ENCODE peak calls at places on chromosome 20, in six cellular contexts. One of them, this sample, is unnamed.
A peak's percentile ranks its signal among the peaks of the same experiment; 100 is the strongest.

GRCh38 chr20:53692465-53693067 is 98.9 kb upstream of the ZNF217 start:
- DNase-seq in AG08395: peak; percentile 96
- DNase-seq in H7: peak; percentile 19
- DNase-seq in neural crest cell: no peak
- DNase-seq in NCI-H82: no peak
- DNase-seq in transverse colon: peak; percentile 26
- DNase-seq in this sample: no peak

GRCh38 chr20:15742627-15743026 is 830.6 kb downstream of the KIF16B start:
- DNase-seq in H7: no peak
- DNase-seq in NCI-H82: no peak
- DNase-seq in neural crest cell: no peak
- DNase-seq in AG08395: no peak
- DNase-seq in transverse colon: no peak
- DNase-seq in this sample: no peak

GRCh38 chr20:46786566-46786965 is 77.1 kb downstream of the SLC2A10 start:
- DNase-seq in neural crest cell: no peak
- DNase-seq in AG08395: no peak
- DNase-seq in H7: no peak
- DNase-seq in transverse colon: no peak
- DNase-seq in NCI-H82: no peak
- DNase-seq in this sample: no peak

GRCh38 chr20:31806564-31807355 is 12.4 kb upstream of the MYLK2 start:
- DNase-seq in transverse colon: no peak
- DNase-seq in NCI-H82: no peak
- DNase-seq in neural crest cell: no peak
- DNase-seq in AG08395: no peak
- DNase-seq in H7: no peak
- DNase-seq in this sample: no peak

GRCh38 chr20:59643616-59644061 is 39.3 kb downstream of the PHACTR3 start:
- DNase-seq in H7: no peak
- DNase-seq in NCI-H82: no peak
- DNase-seq in neural crest cell: no peak
- DNase-seq in AG08395: no peak
- DNase-seq in transverse colon: no peak
- DNase-seq in this sample: no peak

GRCh38 chr20:17843246-17844132 is 125.1 kb downstream of the SNX5 start:
- DNase-seq in AG08395: peak; percentile 92
- DNase-seq in neural crest cell: no peak
- DNase-seq in transverse colon: no peak
- DNase-seq in NCI-H82: no peak
- DNase-seq in H7: no peak
- DNase-seq in this sample: no peak

GRCh38 chr20:37223053-37223452 is 38.6 kb downstream of the GHRH start:
- DNase-seq in NCI-H82: peak; percentile 15
- DNase-seq in H7: no peak
- DNase-seq in neural crest cell: no peak
- DNase-seq in transverse colon: no peak
- DNase-seq in AG08395: peak; percentile 94
- DNase-seq in this sample: no peak

GRCh38 chr20:50844430-50845100 is 49.7 kb downstream of the BCAS4 start:
- DNase-seq in NCI-H82: no peak
- DNase-seq in AG08395: peak; percentile 20
- DNase-seq in neural crest cell: no peak
- DNase-seq in transverse colon: no peak
- DNase-seq in H7: no peak
- DNase-seq in this sample: no peak

GRCh38 chr20:13022401-13023170 is 13.8 kb downstream of the SPTLC3 start:
- DNase-seq in transverse colon: no peak
- DNase-seq in H7: no peak
- DNase-seq in NCI-H82: no peak
- DNase-seq in AG08395: peak; percentile 70
- DNase-seq in neural crest cell: no peak
- DNase-seq in this sample: no peak

GRCh38 chr20:36549942-36550796 is 8.8 kb downstream of the MYL9 start:
- DNase-seq in neural crest cell: no peak
- DNase-seq in AG08395: no peak
- DNase-seq in NCI-H82: peak; percentile 18
- DNase-seq in transverse colon: no peak
- DNase-seq in H7: peak; percentile 48
- DNase-seq in this sample: no peak

GRCh38 chr20:7272512-7272911 is 505.0 kb downstream of the BMP2 start:
- DNase-seq in NCI-H82: peak; percentile 78
- DNase-seq in H7: no peak
- DNase-seq in neural crest cell: no peak
- DNase-seq in transverse colon: no peak
- DNase-seq in AG08395: no peak
- DNase-seq in this sample: no peak

GRCh38 chr20:53940883-53941546 is 129.4 kb downstream of the BCAS1 start:
- DNase-seq in transverse colon: no peak
- DNase-seq in AG08395: peak; percentile 82
- DNase-seq in neural crest cell: peak; percentile 45
- DNase-seq in H7: no peak
- DNase-seq in NCI-H82: peak; percentile 16
- DNase-seq in this sample: no peak

GRCh38 chr20:64196831-64197418 is 32.7 kb downstream of the MYT1 start:
- DNase-seq in H7: no peak
- DNase-seq in NCI-H82: no peak
- DNase-seq in neural crest cell: no peak
- DNase-seq in AG08395: no peak
- DNase-seq in transverse colon: no peak
- DNase-seq in this sample: no peak

GRCh38 chr20:199996-200395 is 10.5 kb upstream of the DEFB128 start:
- DNase-seq in transverse colon: no peak
- DNase-seq in NCI-H82: no peak
- DNase-seq in neural crest cell: no peak
- DNase-seq in H7: no peak
- DNase-seq in AG08395: no peak
- DNase-seq in this sample: no peak

GRCh38 chr20:288956-289692 is 1.4 kb downstream of the C20orf96 start:
- DNase-seq in NCI-H82: no peak
- DNase-seq in H7: no peak
- DNase-seq in neural crest cell: no peak
- DNase-seq in transverse colon: peak; percentile 47
- DNase-seq in AG08395: no peak
- DNase-seq in this sample: no peak

GRCh38 chr20:17664025-17664638 is 17.9 kb downstream of the RRBP1 start:
- DNase-seq in AG08395: no peak
- DNase-seq in transverse colon: peak; percentile 7
- DNase-seq in NCI-H82: no peak
- DNase-seq in H7: no peak
- DNase-seq in neural crest cell: no peak
- DNase-seq in this sample: no peak

GRCh38 chr20:18679020-18679419 is 91.2 kb downstream of the DTD1 start:
- DNase-seq in NCI-H82: no peak
- DNase-seq in H7: no peak
- DNase-seq in AG08395: no peak
- DNase-seq in neural crest cell: peak; percentile 5
- DNase-seq in transverse colon: no peak
- DNase-seq in this sample: no peak

GRCh38 chr20:32164984-32165735 is 42.4 kb downstream of the PLAGL2 start:
- DNase-seq in H7: no peak
- DNase-seq in NCI-H82: no peak
- DNase-seq in neural crest cell: no peak
- DNase-seq in transverse colon: no peak
- DNase-seq in AG08395: no peak
- DNase-seq in this sample: no peak

GRCh38 chr20:16691381-16691780 is 38.4 kb upstream of the SNRPB2 start:
- DNase-seq in NCI-H82: no peak
- DNase-seq in transverse colon: no peak
- DNase-seq in neural crest cell: no peak
- DNase-seq in H7: no peak
- DNase-seq in AG08395: no peak
- DNase-seq in this sample: no peak

GRCh38 chr20:53718622-53719021 is 125.0 kb upstream of the ZNF217 start:
- DNase-seq in AG08395: no peak
- DNase-seq in transverse colon: no peak
- DNase-seq in H7: no peak
- DNase-seq in neural crest cell: no peak
- DNase-seq in NCI-H82: no peak
- DNase-seq in this sample: no peak

GRCh38 chr20:42179768-42180167 is 561.6 kb upstream of the CHD6 start:
- DNase-seq in NCI-H82: peak; percentile 42
- DNase-seq in H7: no peak
- DNase-seq in AG08395: no peak
- DNase-seq in neural crest cell: peak; percentile 40
- DNase-seq in transverse colon: no peak
- DNase-seq in this sample: peak; percentile 47

GRCh38 chr20:50540620-50541605 is 30.7 kb downstream of the PTPN1 start:
- DNase-seq in H7: no peak
- DNase-seq in AG08395: peak; percentile 40
- DNase-seq in neural crest cell: no peak
- DNase-seq in NCI-H82: no peak
- DNase-seq in transverse colon: no peak
- DNase-seq in this sample: no peak

GRCh38 chr20:31675828-31676533 is 38.3 kb downstream of the COX4I2 start:
- DNase-seq in NCI-H82: peak; percentile 85
- DNase-seq in neural crest cell: no peak
- DNase-seq in AG08395: no peak
- DNase-seq in transverse colon: no peak
- DNase-seq in H7: no peak
- DNase-seq in this sample: no peak